ENCODE peak calls at places on chromosomes 11 and 22, in eight cellular contexts. One of them, this sample, is unnamed.

GRCh38 chr22:45896153-45896951 is 80.6 kb downstream of the WNT7B start:
- DNase-seq in heart left ventricle: no peak
- DNase-seq in cardiac fibroblast: no peak
- DNase-seq in fibroblast of lung: no peak
- DNase-seq in astrocyte of the spinal cord: no peak
- DNase-seq in A549: no peak
- DNase-seq in fibroblast of the aortic adventitia: no peak
- DNase-seq in fibroblast of pulmonary artery: no peak
- DNase-seq in this sample: no peak

GRCh38 chr11:12540913-12541587 is 133.2 kb upstream of the TEAD1 start:
- DNase-seq in heart left ventricle: no peak
- DNase-seq in cardiac fibroblast: peak
- DNase-seq in fibroblast of lung: peak
- DNase-seq in astrocyte of the spinal cord: peak
- DNase-seq in A549: peak
- DNase-seq in fibroblast of the aortic adventitia: peak
- DNase-seq in fibroblast of pulmonary artery: peak
- DNase-seq in this sample: peak

GRCh38 chr11:565921-566509 is 5.2 kb downstream of the RASSF7 start:
- DNase-seq in heart left ventricle: no peak
- DNase-seq in cardiac fibroblast: no peak
- DNase-seq in fibroblast of lung: no peak
- DNase-seq in astrocyte of the spinal cord: no peak
- DNase-seq in A549: no peak
- DNase-seq in fibroblast of the aortic adventitia: no peak
- DNase-seq in fibroblast of pulmonary artery: no peak
- DNase-seq in this sample: no peak

GRCh38 chr22:36938028-36938425 is 24.6 kb downstream of the CSF2RB start:
- DNase-seq in heart left ventricle: no peak
- DNase-seq in cardiac fibroblast: no peak
- DNase-seq in fibroblast of lung: no peak
- DNase-seq in astrocyte of the spinal cord: no peak
- DNase-seq in A549: no peak
- DNase-seq in fibroblast of the aortic adventitia: no peak
- DNase-seq in fibroblast of pulmonary artery: no peak
- DNase-seq in this sample: no peak

GRCh38 chr11:46237248-46238077 is 40.0 kb upstream of the CREB3L1 start:
- DNase-seq in heart left ventricle: peak
- DNase-seq in cardiac fibroblast: peak
- DNase-seq in fibroblast of lung: peak
- DNase-seq in astrocyte of the spinal cord: peak
- DNase-seq in A549: peak
- DNase-seq in fibroblast of the aortic adventitia: peak
- DNase-seq in fibroblast of pulmonary artery: peak
- DNase-seq in this sample: peak

GRCh38 chr22:24444729-24445466 is 17.5 kb downstream of the ADORA2A start:
- DNase-seq in heart left ventricle: peak
- DNase-seq in cardiac fibroblast: no peak
- DNase-seq in fibroblast of lung: no peak
- DNase-seq in astrocyte of the spinal cord: no peak
- DNase-seq in A549: no peak
- DNase-seq in fibroblast of the aortic adventitia: no peak
- DNase-seq in fibroblast of pulmonary artery: no peak
- DNase-seq in this sample: no peak

GRCh38 chr11:12137938-12138731 is 27.7 kb downstream of the MICAL2 start:
- DNase-seq in heart left ventricle: no peak
- DNase-seq in cardiac fibroblast: peak
- DNase-seq in fibroblast of lung: peak
- DNase-seq in astrocyte of the spinal cord: peak
- DNase-seq in A549: peak
- DNase-seq in fibroblast of the aortic adventitia: peak
- DNase-seq in fibroblast of pulmonary artery: peak
- DNase-seq in this sample: peak

GRCh38 chr22:39617342-39617741 is 46.8 kb downstream of the CACNA1I start:
- DNase-seq in heart left ventricle: peak
- DNase-seq in cardiac fibroblast: no peak
- DNase-seq in fibroblast of lung: no peak
- DNase-seq in astrocyte of the spinal cord: no peak
- DNase-seq in A549: no peak
- DNase-seq in fibroblast of the aortic adventitia: no peak
- DNase-seq in fibroblast of pulmonary artery: no peak
- DNase-seq in this sample: no peak

GRCh38 chr22:30754971-30755759 is 60.5 kb downstream of the OSBP2 start:
- DNase-seq in heart left ventricle: no peak
- DNase-seq in cardiac fibroblast: peak
- DNase-seq in fibroblast of lung: peak
- DNase-seq in astrocyte of the spinal cord: peak
- DNase-seq in A549: peak
- DNase-seq in fibroblast of the aortic adventitia: peak
- DNase-seq in fibroblast of pulmonary artery: peak
- DNase-seq in this sample: peak

GRCh38 chr11:30583505-30584280 is 2.5 kb downstream of the MPPED2 start:
- DNase-seq in heart left ventricle: peak
- DNase-seq in cardiac fibroblast: no peak
- DNase-seq in fibroblast of lung: no peak
- DNase-seq in astrocyte of the spinal cord: no peak
- DNase-seq in A549: no peak
- DNase-seq in fibroblast of the aortic adventitia: no peak
- DNase-seq in fibroblast of pulmonary artery: no peak
- DNase-seq in this sample: peak

GRCh38 chr22:29476116-29476515 is 3.9 kb upstream of the NEFH start:
- DNase-seq in heart left ventricle: no peak
- DNase-seq in cardiac fibroblast: no peak
- DNase-seq in fibroblast of lung: no peak
- DNase-seq in astrocyte of the spinal cord: no peak
- DNase-seq in A549: no peak
- DNase-seq in fibroblast of the aortic adventitia: no peak
- DNase-seq in fibroblast of pulmonary artery: no peak
- DNase-seq in this sample: no peak

GRCh38 chr11:16924826-16925494 is 89.3 kb downstream of the PLEKHA7 start:
- DNase-seq in heart left ventricle: peak
- DNase-seq in cardiac fibroblast: peak
- DNase-seq in fibroblast of lung: peak
- DNase-seq in astrocyte of the spinal cord: peak
- DNase-seq in A549: peak
- DNase-seq in fibroblast of the aortic adventitia: peak
- DNase-seq in fibroblast of pulmonary artery: peak
- DNase-seq in this sample: peak

GRCh38 chr11:119089319-119089718 is 4.6 kb downstream of the HMBS start:
- DNase-seq in heart left ventricle: no peak
- DNase-seq in cardiac fibroblast: no peak
- DNase-seq in fibroblast of lung: no peak
- DNase-seq in astrocyte of the spinal cord: no peak
- DNase-seq in A549: no peak
- DNase-seq in fibroblast of the aortic adventitia: no peak
- DNase-seq in fibroblast of pulmonary artery: no peak
- DNase-seq in this sample: no peak

GRCh38 chr11:119091966-119092879 is 7.5 kb downstream of the HMBS start:
- DNase-seq in heart left ventricle: no peak
- DNase-seq in cardiac fibroblast: no peak
- DNase-seq in fibroblast of lung: no peak
- DNase-seq in astrocyte of the spinal cord: no peak
- DNase-seq in A549: no peak
- DNase-seq in fibroblast of the aortic adventitia: no peak
- DNase-seq in fibroblast of pulmonary artery: no peak
- DNase-seq in this sample: no peak

GRCh38 chr11:119093666-119093950 is 8.0 kb downstream of the DPAGT1 start:
- DNase-seq in heart left ventricle: no peak
- DNase-seq in cardiac fibroblast: no peak
- DNase-seq in fibroblast of lung: no peak
- DNase-seq in astrocyte of the spinal cord: no peak
- DNase-seq in A549: no peak
- DNase-seq in fibroblast of the aortic adventitia: no peak
- DNase-seq in fibroblast of pulmonary artery: no peak
- DNase-seq in this sample: no peak

GRCh38 chr11:119092880-119093665 is 8.4 kb downstream of the HMBS start:
- DNase-seq in heart left ventricle: no peak
- DNase-seq in cardiac fibroblast: peak
- DNase-seq in fibroblast of lung: peak
- DNase-seq in astrocyte of the spinal cord: peak
- DNase-seq in A549: no peak
- DNase-seq in fibroblast of the aortic adventitia: peak
- DNase-seq in fibroblast of pulmonary artery: no peak
- DNase-seq in this sample: peak

DNA sequence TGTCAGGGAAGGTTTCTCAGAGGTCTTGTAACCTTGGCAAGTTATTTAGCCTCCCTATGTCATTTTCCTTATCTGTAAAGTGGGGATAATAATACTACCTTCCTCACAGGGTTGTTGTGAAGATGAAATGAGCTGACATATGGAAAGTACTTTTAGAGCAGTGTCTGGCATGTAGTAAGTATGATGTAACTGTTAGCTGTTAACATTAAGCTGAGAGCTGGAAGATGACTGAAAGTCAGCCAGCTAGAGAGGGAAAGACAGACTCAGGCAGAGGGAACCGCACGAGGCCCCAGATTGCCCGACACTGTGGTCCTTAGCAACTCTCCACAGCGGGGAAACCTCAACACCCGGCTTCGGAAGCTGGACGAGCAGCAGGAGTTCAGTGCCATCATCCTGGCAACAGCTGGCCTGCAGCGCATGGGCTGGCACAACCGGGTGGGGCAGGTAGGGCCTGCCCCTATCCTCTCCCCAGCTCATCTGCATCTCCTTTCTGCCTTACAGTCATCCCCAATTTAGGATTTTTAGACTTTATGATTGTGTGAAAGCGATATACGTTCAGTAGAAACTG is 6.5 kb downstream of the HMBS start:
- DNase-seq in heart left ventricle: no peak
- DNase-seq in cardiac fibroblast: peak
- DNase-seq in fibroblast of lung: no peak
- DNase-seq in astrocyte of the spinal cord: no peak
- DNase-seq in A549: no peak
- DNase-seq in fibroblast of the aortic adventitia: peak
- DNase-seq in fibroblast of pulmonary artery: no peak
- DNase-seq in this sample: no peak
- H3K4me3 ChIP-seq in heart left ventricle: no peak
- H3K4me3 ChIP-seq in cardiac fibroblast: no peak
- H3K4me3 ChIP-seq in fibroblast of lung: no peak
- H3K4me3 ChIP-seq in astrocyte of the spinal cord: no peak
- H3K4me3 ChIP-seq in A549: no peak
- H3K4me3 ChIP-seq in fibroblast of the aortic adventitia: no peak
- H3K4me3 ChIP-seq in fibroblast of pulmonary artery: no peak
- H3K4me3 ChIP-seq in this sample: no peak

GRCh38 chr11:102062106-102062505 is 14.9 kb downstream of the CFAP300 start:
- DNase-seq in heart left ventricle: no peak
- DNase-seq in cardiac fibroblast: no peak
- DNase-seq in fibroblast of lung: no peak
- DNase-seq in astrocyte of the spinal cord: no peak
- DNase-seq in A549: no peak
- DNase-seq in fibroblast of the aortic adventitia: no peak
- DNase-seq in fibroblast of pulmonary artery: no peak
- DNase-seq in this sample: no peak
- TF ChIP-seq CTCF in heart left ventricle: no peak
- TF ChIP-seq CTCF in cardiac fibroblast: no peak
- TF ChIP-seq CTCF in fibroblast of lung: no peak
- TF ChIP-seq CTCF in astrocyte of the spinal cord: no peak
- TF ChIP-seq CTCF in A549: no peak
- TF ChIP-seq CTCF in fibroblast of the aortic adventitia: no peak
- TF ChIP-seq CTCF in fibroblast of pulmonary artery: no peak
- TF ChIP-seq CTCF in this sample: no peak

DNA sequence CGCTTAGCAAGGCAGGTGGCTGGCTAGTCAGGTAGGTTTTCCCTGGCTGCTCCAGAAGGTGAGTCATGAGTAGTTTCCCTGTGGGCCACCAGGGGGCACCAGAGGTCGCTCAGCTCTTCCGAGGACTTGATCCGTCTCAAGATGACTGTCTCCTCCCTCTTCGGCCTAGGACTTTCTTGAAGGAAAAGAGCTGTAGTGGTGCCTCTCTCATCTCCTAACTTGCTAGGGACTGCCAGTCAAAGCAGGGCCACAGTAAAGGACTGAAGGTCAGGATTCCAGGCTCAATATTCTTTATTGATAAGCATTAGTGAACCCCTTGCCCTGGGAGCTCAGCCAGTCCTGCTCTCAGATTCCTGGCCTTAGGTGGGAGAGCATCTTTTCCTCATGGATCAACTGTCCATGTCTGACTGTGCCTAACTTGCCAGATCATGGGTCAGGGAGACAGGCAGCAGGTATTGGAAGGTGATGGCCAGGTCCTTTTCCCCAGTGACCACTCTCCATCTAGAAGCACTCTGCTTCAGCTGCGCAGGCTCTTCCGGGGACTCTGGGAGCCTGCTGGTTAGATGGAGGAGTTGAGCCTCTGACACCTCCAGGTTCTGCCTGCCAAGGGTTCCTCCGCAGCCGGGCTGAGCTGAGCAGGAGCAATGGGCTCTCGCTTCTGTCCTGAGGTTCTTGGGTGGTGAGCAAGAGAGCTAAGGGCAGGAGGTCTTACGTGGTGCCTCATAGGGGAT is 1.9 kb downstream of the POLD4 start:
- DNase-seq in heart left ventricle: no peak
- DNase-seq in cardiac fibroblast: peak
- DNase-seq in fibroblast of lung: peak
- DNase-seq in astrocyte of the spinal cord: peak
- DNase-seq in A549: peak
- DNase-seq in fibroblast of the aortic adventitia: peak
- DNase-seq in fibroblast of pulmonary artery: peak
- DNase-seq in this sample: peak
- H3K4me3 ChIP-seq in heart left ventricle: no peak
- H3K4me3 ChIP-seq in cardiac fibroblast: no peak
- H3K4me3 ChIP-seq in fibroblast of lung: no peak
- H3K4me3 ChIP-seq in astrocyte of the spinal cord: no peak
- H3K4me3 ChIP-seq in A549: peak
- H3K4me3 ChIP-seq in fibroblast of the aortic adventitia: peak
- H3K4me3 ChIP-seq in fibroblast of pulmonary artery: peak
- H3K4me3 ChIP-seq in this sample: no peak

DNA sequence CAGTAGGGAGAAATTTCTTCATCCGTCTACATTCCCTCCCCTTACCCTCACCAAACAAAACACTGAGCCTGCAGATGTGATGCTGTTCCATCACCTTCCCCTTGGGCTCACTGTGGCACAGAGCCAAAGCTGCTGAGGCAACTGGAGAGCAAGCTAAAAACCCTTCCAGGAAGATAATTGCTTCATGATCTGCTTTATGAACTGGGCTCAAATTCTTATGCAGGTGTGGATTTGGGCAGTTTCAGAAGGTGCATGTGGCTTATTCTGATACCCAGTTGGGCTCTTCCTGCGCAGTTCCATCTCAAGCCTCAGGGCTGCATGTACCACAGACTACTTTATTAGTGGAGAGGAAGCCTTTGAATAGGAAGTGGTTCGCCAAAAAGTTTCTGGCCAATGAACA is 58.3 kb downstream of the AAMDC start:
- DNase-seq in heart left ventricle: peak
- DNase-seq in cardiac fibroblast: peak
- DNase-seq in fibroblast of lung: peak
- DNase-seq in astrocyte of the spinal cord: peak
- DNase-seq in A549: no peak
- DNase-seq in fibroblast of the aortic adventitia: peak
- DNase-seq in fibroblast of pulmonary artery: peak
- DNase-seq in this sample: peak
- TF ChIP-seq CTCF in heart left ventricle: no peak
- TF ChIP-seq CTCF in cardiac fibroblast: peak
- TF ChIP-seq CTCF in fibroblast of lung: peak
- TF ChIP-seq CTCF in astrocyte of the spinal cord: no peak
- TF ChIP-seq CTCF in A549: no peak
- TF ChIP-seq CTCF in fibroblast of the aortic adventitia: peak
- TF ChIP-seq CTCF in fibroblast of pulmonary artery: no peak
- TF ChIP-seq CTCF in this sample: no peak

DNA sequence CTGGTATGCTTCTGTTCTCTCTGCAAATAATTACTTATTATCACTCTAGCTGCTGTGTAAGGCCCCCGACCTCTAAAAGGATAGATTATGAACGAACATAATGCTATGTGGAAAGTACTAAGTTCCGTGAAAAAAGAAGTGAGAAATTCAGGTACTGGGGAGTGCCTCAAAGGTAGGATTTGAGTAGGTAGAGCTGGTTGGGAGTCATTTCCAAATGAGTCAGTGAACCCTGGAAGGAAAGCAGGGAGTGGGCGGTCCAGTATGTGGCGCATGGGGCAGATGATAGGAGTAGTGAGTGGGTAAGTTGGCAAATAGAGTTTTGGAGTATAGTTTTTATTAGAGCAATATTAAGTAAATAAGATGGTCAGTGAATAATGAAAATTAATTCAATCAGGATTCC is 2.4 kb downstream of the ZC3H12C start:
- DNase-seq in heart left ventricle: no peak
- DNase-seq in cardiac fibroblast: peak
- DNase-seq in fibroblast of lung: peak
- DNase-seq in astrocyte of the spinal cord: no peak
- DNase-seq in A549: no peak
- DNase-seq in fibroblast of the aortic adventitia: no peak
- DNase-seq in fibroblast of pulmonary artery: no peak
- DNase-seq in this sample: peak
- H3K4me3 ChIP-seq in heart left ventricle: no peak
- H3K4me3 ChIP-seq in cardiac fibroblast: no peak
- H3K4me3 ChIP-seq in fibroblast of lung: no peak
- H3K4me3 ChIP-seq in astrocyte of the spinal cord: no peak
- H3K4me3 ChIP-seq in A549: no peak
- H3K4me3 ChIP-seq in fibroblast of the aortic adventitia: peak
- H3K4me3 ChIP-seq in fibroblast of pulmonary artery: peak
- H3K4me3 ChIP-seq in this sample: peak

This sample was measured in fibroblast of mammary gland.